ENCODE peak calls at places on chromosomes 13 and 19, in five cellular contexts. R is mammary epithelial cell; W is left ventricle myocardium inferior; P is GM06990; X is activated CD8-positive, alpha-beta T cell treated with anti-CD3 and anti-CD28 coated beads for 36 hours. B is an unnamed sample.
A peak's percentile ranks its signal among the peaks of the same experiment; 100 is the strongest.

GRCh38 chr19:1154731-1155351 is 19.2 kb downstream of the SBNO2 start:
- DNase-seq in R (peak; percentile 85), W (peak; percentile 88), P (no peak), X (no peak), B (peak; percentile 97)

GRCh38 chr19:41807176-41807575 is 10.8 kb downstream of the CEACAM3 start:
- DNase-seq in R (no peak), W (no peak), P (no peak), X (no peak), B (no peak)

GRCh38 chr13:110391273-110391672 is 84.2 kb downstream of the COL4A2 start:
- DNase-seq in R (no peak), W (no peak), P (no peak), X (no peak), B (no peak)

GRCh38 chr19:43847884-43848283 is 20.8 kb downstream of the ZNF283 start:
- DNase-seq in R (no peak), W (no peak), P (no peak), X (no peak), B (no peak)

GRCh38 chr19:789473-790052 is 7.7 kb upstream of the PTBP1 start:
- DNase-seq in R (no peak), W (no peak), P (no peak), X (no peak), B (no peak)

GRCh38 chr13:73303858-73304257 is 245.1 kb downstream of the KLF5 start:
- DNase-seq in R (peak; percentile 92), W (no peak), P (no peak), X (peak; percentile 44), B (peak; percentile 47)

GRCh38 chr13:113820813-113821651 is 42.8 kb downstream of the GAS6 start:
- DNase-seq in R (peak; percentile 97), W (peak; percentile 78), P (no peak), X (no peak), B (peak; percentile 96)

GRCh38 chr13:39144941-39145533 is 106.8 kb downstream of the NHLRC3 start:
- DNase-seq in R (peak; percentile 54), W (peak; percentile 40), P (peak; percentile 8), X (peak; percentile 50), B (peak; percentile 75)

GRCh38 chr13:44410328-44410859 is 36.8 kb downstream of the SERP2 start:
- DNase-seq in R (no peak), W (no peak), P (no peak), X (no peak), B (no peak)

GRCh38 chr19:459724-460511 is 915 bp downstream of the SHC2 start:
- DNase-seq in R (no peak), W (peak; percentile 76), P (no peak), X (peak; percentile 59), B (peak; percentile 4)

GRCh38 chr13:43487459-43487858 is 299.3 kb downstream of the ENOX1 start:
- DNase-seq in R (no peak), W (no peak), P (no peak), X (no peak), B (no peak)

GRCh38 chr19:44738603-44739585 is 9.6 kb upstream of the BCL3 start:
- DNase-seq in R (no peak), W (no peak), P (no peak), X (no peak), B (no peak)

GRCh38 chr13:100214886-100215285 is 126.0 kb downstream of the PCCA start:
- DNase-seq in R (peak; percentile 64), W (no peak), P (no peak), X (no peak), B (peak; percentile 69)

GRCh38 chr19:40519352-40520322 is 52.8 kb downstream of the SPTBN4 start:
- DNase-seq in R (peak; percentile 30), W (no peak), P (peak; percentile 42), X (peak; percentile 18), B (no peak)

GRCh38 chr13:44404261-44405139 is 30.9 kb downstream of the SERP2 start:
- DNase-seq in R (no peak), W (no peak), P (no peak), X (no peak), B (no peak)

GRCh38 chr19:30023330-30023729 is 81.3 kb downstream of the URI1 start:
- DNase-seq in R (no peak), W (no peak), P (no peak), X (no peak), B (no peak)

GRCh38 chr13:26919311-26919710 is 158.7 kb upstream of the GPR12 start:
- DNase-seq in R (no peak), W (no peak), P (no peak), X (no peak), B (no peak)

GRCh38 chr19:806815-807421 is 9.7 kb downstream of the PTBP1 start:
- DNase-seq in R (no peak), W (no peak), P (no peak), X (no peak), B (no peak)

GRCh38 chr13:107827840-107828549 is 387.3 kb downstream of the LIG4 start:
- DNase-seq in R (no peak), W (no peak), P (no peak), X (no peak), B (no peak)

GRCh38 chr19:46748325-46749109 is 2.3 kb upstream of the STRN4 start:
- DNase-seq in R (no peak), W (peak; percentile 59), P (no peak), X (peak; percentile 88), B (peak; percentile 74)

GRCh38 chr19:5098646-5099045 is 129.7 kb downstream of the KDM4B start:
- DNase-seq in R (no peak), W (no peak), P (no peak), X (no peak), B (no peak)

GRCh38 chr13:48939728-48940127 is 36.0 kb upstream of the FNDC3A start:
- DNase-seq in R (no peak), W (no peak), P (no peak), X (peak; percentile 22), B (no peak)

GRCh38 chr19:16521715-16522289 is 20.4 kb downstream of the CHERP start:
- DNase-seq in R (no peak), W (no peak), P (no peak), X (no peak), B (no peak)

GRCh38 chr19:43562211-43562697 is 13.1 kb downstream of the XRCC1 start:
- DNase-seq in R (no peak), W (no peak), P (no peak), X (no peak), B (no peak)

GRCh38 chr13:38872693-38873092 is 117.9 kb downstream of the STOML3 start:
- DNase-seq in R (peak; percentile 28), W (no peak), P (no peak), X (peak; percentile 67), B (peak; percentile 68)

GRCh38 chr19:2523630-2524311 is 47.8 kb downstream of the GADD45B start:
- DNase-seq in R (no peak), W (no peak), P (no peak), X (no peak), B (no peak)

GRCh38 chr13:31064636-31065035 is 97.1 kb downstream of the HSPH1 start:
- DNase-seq in R (no peak), W (no peak), P (no peak), X (no peak), B (no peak)

GRCh38 chr13:93767917-93768422 is 541.4 kb downstream of the GPC6 start:
- DNase-seq in R (no peak), W (no peak), P (no peak), X (no peak), B (no peak)

GRCh38 chr19:49983645-49984229 is 22.8 kb upstream of the SIGLEC11 start:
- DNase-seq in R (peak; percentile 20), W (peak; percentile 32), P (no peak), X (peak; percentile 90), B (peak; percentile 69)

GRCh38 chr13:90594694-90595093 is 752.8 kb upstream of the MIR17HG start:
- DNase-seq in R (peak; percentile 86), W (no peak), P (no peak), X (no peak), B (peak; percentile 89)

GRCh38 chr13:33279898-33280549 is 5.5 kb downstream of the STARD13 start:
- DNase-seq in R (peak; percentile 94), W (no peak), P (no peak), X (no peak), B (peak; percentile 94)

GRCh38 chr19:306151-306900 is 15.1 kb upstream of the PLPP2 start:
- DNase-seq in R (no peak), W (no peak), P (no peak), X (no peak), B (no peak)

GRCh38 chr19:30385666-30386065 is 13.5 kb downstream of the ZNF536 start:
- DNase-seq in R (no peak), W (no peak), P (no peak), X (no peak), B (no peak)

GRCh38 chr19:32877323-32877912 is 7.9 kb upstream of the SLC7A9 start:
- DNase-seq in R (no peak), W (no peak), P (no peak), X (no peak), B (no peak)

GRCh38 chr19:31348416-31349159 is 648 bp downstream of the TSHZ3 start:
- DNase-seq in R (peak; percentile 69), W (peak; percentile 41), P (no peak), X (peak; percentile 16), B (no peak)

GRCh38 chr13:51674276-51674675 is 90.0 kb downstream of the WDFY2 start:
- DNase-seq in R (peak; percentile 93), W (no peak), P (no peak), X (no peak), B (no peak)

GRCh38 chr13:26923824-26924605 is 163.4 kb upstream of the GPR12 start:
- DNase-seq in R (peak; percentile 35), W (no peak), P (no peak), X (no peak), B (peak; percentile 13)

GRCh38 chr19:23070353-23070781 is 46.5 kb upstream of the ZNF730 start:
- DNase-seq in R (peak; percentile 11), W (peak; percentile 46), P (no peak), X (peak; percentile 52), B (no peak)
- TF ChIP-seq CTCF in R (no peak), W (peak; percentile 65), P (peak; percentile 20), X (no peak), B (no peak)

GRCh38 chr13:112366907-112367646 is 9.1 kb upstream of the SPACA7 start:
- DNase-seq in R (no peak), W (no peak), P (no peak), X (no peak), B (no peak)
- TF ChIP-seq CTCF in R (no peak), W (no peak), P (no peak), X (no peak), B (no peak)

GRCh38 chr19:3620817-3621547 is 5.6 kb downstream of the CACTIN start:
- DNase-seq in R (no peak), W (no peak), P (no peak), X (no peak), B (no peak)
- TF ChIP-seq CTCF in R (no peak), W (no peak), P (no peak), X (no peak), B (no peak)

DNA sequence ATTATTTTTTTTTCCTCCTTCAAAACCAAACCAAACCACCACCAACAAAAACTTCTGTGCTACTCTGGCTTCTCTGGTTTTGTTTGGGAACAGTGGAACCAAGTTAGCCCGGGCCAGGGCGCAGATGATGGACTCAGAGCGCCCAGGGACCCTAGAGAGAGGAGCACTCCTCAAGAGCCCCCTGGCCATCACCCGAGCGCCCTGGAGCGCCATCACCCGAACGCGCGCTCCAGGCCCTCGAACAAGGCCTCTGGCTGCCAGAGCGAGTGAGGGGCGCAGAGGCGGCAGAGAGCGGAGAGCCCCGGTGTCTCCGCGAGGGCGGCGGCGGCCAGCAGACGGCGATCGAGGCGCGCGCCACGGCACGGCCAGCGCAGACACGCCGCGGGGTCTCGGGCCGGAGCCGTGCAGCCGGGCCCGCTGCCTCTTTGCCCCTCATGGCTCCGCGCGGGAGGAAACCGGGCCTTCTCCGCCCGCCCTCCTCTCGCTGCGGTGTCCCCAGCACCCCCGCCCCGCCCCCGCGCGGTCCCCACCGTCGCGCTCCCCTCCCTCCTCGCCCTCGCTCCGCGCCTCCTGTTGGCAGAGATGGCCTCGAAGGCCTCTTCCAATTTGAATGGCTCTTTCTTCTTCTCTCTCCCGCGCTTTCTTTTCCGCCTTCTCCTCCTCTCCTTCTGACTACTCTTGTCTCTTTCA is 4.2 kb upstream of the SOX1 start:
- DNase-seq in R (no peak), W (no peak), P (no peak), X (no peak), B (no peak)
- TF ChIP-seq CTCF in R (no peak), W (peak; percentile 42), P (no peak), X (no peak), B (no peak)

B was measured in MCF 10A.